ENCODE peak calls at places on chromosome 19, in seven cellular contexts. T is gastrocnemius medialis, W is thoracic aorta, R is neural progenitor cell, A is tibial nerve, Y is colonic mucosa, L is astrocyte. Q is an unnamed sample. For H3K27me3, the result is how much of the 10 kb centered on the place peaks cover.

GRCh38 chr19:18086590-18087138 is at the start of gene IL12RB1:
- DNase-seq in T (no peak), W (no peak), Y (no peak), L (no peak), A (no peak), R (no peak), Q (no peak)

GRCh38 chr19:39524495-39524894 is 8.2 kb downstream of the EID2B start:
- DNase-seq in W (no peak), T (no peak), R (no peak), Y (no peak), L (no peak), A (no peak), Q (no peak)

GRCh38 chr19:29672933-29673336 is 7.7 kb downstream of the PLEKHF1 start:
- DNase-seq in Y (no peak), T (peak), W (no peak), L (no peak), A (no peak), R (no peak), Q (no peak)

GRCh38 chr19:6811906-6812305 is 39.4 kb downstream of the VAV1 start:
- DNase-seq in Y (no peak), T (no peak), A (no peak), W (no peak), R (no peak), L (peak), Q (peak)

GRCh38 chr19:1361601-1362384 is 21.9 kb upstream of the NDUFS7 start:
- DNase-seq in Y (no peak), T (no peak), R (peak), L (peak), A (no peak), W (no peak), Q (peak)

GRCh38 chr19:17999685-18000479 is 8.1 kb upstream of the ARRDC2 start:
- DNase-seq in A (no peak), Y (no peak), W (no peak), L (no peak), R (no peak), T (no peak), Q (no peak)

GRCh38 chr19:33216198-33216830 is 9.3 kb downstream of the SLC7A10 start:
- DNase-seq in W (no peak), L (no peak), Y (no peak), R (no peak), T (no peak), A (no peak), Q (no peak)

GRCh38 chr19:50461066-50461875 is 15.0 kb upstream of the EMC10 start:
- DNase-seq in W (no peak), A (peak), R (peak), T (peak), L (peak), Y (peak), Q (peak)

GRCh38 chr19:39350156-39350555 is 7.9 kb downstream of the SAMD4B start:
- DNase-seq in T (no peak), R (no peak), L (no peak), W (no peak), A (no peak), Y (no peak), Q (no peak)

GRCh38 chr19:33797821-33798633 is 1.4 kb downstream of the KCTD15 start:
- DNase-seq in A (no peak), Y (peak), T (no peak), L (peak), R (peak), W (no peak), Q (no peak)

GRCh38 chr19:43354305-43354627 is 780 bp downstream of the CD177 start:
- DNase-seq in L (no peak), A (no peak), W (no peak), Y (no peak), R (peak), T (no peak), Q (no peak)
- H3K4me3 ChIP-seq in L (no peak), A (no peak), W (no peak), Y (peak), R (peak), T (no peak), Q (no peak)

GRCh38 chr19:19230505-19230904 is 18.7 kb downstream of the NCAN start:
- DNase-seq in L (no peak), Y (no peak), R (no peak), W (no peak), A (no peak), T (no peak), Q (no peak)

GRCh38 chr19:19234220-19234816 is 22.6 kb downstream of the NCAN start:
- DNase-seq in Y (no peak), L (no peak), R (no peak), A (no peak), T (no peak), W (no peak), Q (no peak)

GRCh38 chr19:19229701-19230100 is 17.9 kb downstream of the NCAN start:
- DNase-seq in R (no peak), Y (no peak), A (no peak), T (no peak), W (no peak), L (no peak), Q (no peak)

GRCh38 chr19:19230999-19231398 is 19.2 kb downstream of the NCAN start:
- DNase-seq in A (no peak), Y (no peak), W (no peak), R (no peak), T (no peak), L (no peak), Q (no peak)

GRCh38 chr19:19232231-19232630 is 20.5 kb downstream of the NCAN start:
- DNase-seq in W (no peak), A (no peak), T (no peak), L (no peak), R (no peak), Y (no peak), Q (no peak)
- H3K27me3 ChIP-seq in W (under half), A (under half), T (under half), L (under half), R (under half), Y (under half), Q (under half)

GRCh38 chr19:55454787-55455243 is 6.6 kb downstream of the ISOC2 start:
- DNase-seq in A (no peak), Y (no peak), L (no peak), W (no peak), R (peak), T (no peak), Q (no peak)
- TF ChIP-seq CTCF in A (peak), Y (peak), L (peak), W (no peak), R (peak), T (no peak), Q (peak)

DNA sequence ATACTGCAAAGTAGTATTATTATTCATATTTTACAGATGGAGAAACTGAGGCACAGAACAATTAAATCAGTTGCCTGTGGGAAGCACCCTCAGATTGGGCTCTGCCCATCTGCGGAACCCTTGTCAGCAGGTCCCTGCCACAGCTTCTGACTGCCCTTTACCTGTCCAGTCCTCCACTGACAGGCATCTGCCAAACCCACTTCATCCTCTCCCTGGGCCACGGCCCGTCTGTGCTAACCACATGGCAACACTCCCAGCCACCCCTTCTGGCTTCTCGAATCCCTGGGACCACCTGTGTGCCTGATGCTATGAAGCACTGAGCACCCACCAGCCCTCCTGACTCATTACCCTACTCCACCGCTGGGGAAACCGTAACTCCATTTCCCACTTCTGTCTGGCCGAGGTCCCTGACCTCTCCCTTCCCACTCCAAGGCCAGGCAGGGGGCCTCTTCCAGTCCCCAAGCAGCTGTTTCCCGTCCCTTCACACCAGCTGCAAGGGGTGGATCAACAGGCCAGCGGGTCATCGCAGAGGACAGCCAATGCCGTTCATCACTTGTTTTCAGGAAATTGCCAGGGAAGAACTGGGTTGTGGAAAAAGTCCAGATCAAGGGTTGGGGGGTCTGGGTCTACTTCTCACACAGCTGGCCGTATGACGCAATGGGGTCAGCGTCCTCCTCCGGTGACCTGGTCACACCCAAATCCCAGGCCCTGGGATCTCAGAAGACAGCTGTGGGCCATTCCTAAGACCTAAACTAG is 2.5 kb downstream of the KANK3 start:
- DNase-seq in T (peak), R (peak), A (no peak), W (no peak), Y (no peak), L (no peak), Q (no peak)
- H3K4me3 ChIP-seq in T (peak), R (no peak), A (no peak), W (no peak), Y (no peak), L (no peak), Q (no peak)

Q was measured in brain microvascular endothelial cell.